ENCODE peak calls at places on chromosomes 6 and 20, in eight cellular contexts. W is ELR; B is activated naive CD8-positive, alpha-beta T cell treated with anti-CD3 and anti-CD28 coated beads, Interleukin-2, amount 50 U/mL, for 24 hours; U is effector memory CD8-positive, alpha-beta T cell; G is EL; F is fibroblast of mammary gland; R is AG09319; D is SJSA1. O is an unnamed sample.

GRCh38 chr20:44642203-44643153 is 9.0 kb downstream of the ADA start:
- DNase-seq in R (peak), B (peak), D (peak), U (peak), W (peak), F (peak), G (peak), O (peak)

GRCh38 chr6:111737065-111737521 is 131.4 kb upstream of the TRAF3IP2 start:
- DNase-seq in D (peak), F (peak), U (no peak), B (no peak), R (no peak), W (peak), G (peak), O (no peak)

GRCh38 chr20:60255426-60255825 is 297.2 kb downstream of the CDH26 start:
- DNase-seq in U (no peak), R (no peak), F (no peak), D (no peak), G (no peak), W (peak), B (no peak), O (no peak)

GRCh38 chr6:21931641-21932335 is 338.2 kb downstream of the SOX4 start:
- DNase-seq in B (no peak), G (peak), F (peak), W (no peak), R (no peak), U (no peak), D (no peak), O (no peak)

GRCh38 chr20:24149881-24150307 is 161.3 kb upstream of the GGTLC1 start:
- DNase-seq in F (no peak), G (no peak), U (no peak), W (peak), B (no peak), R (no peak), D (no peak), O (no peak)

GRCh38 chr20:63941282-63942060 is 14.7 kb downstream of the UCKL1 start:
- DNase-seq in R (no peak), D (no peak), F (peak), B (peak), U (peak), W (no peak), G (no peak), O (peak)

GRCh38 chr6:100176321-100176950 is 182.4 kb upstream of the MCHR2 start:
- DNase-seq in U (no peak), B (no peak), W (peak), D (no peak), F (peak), R (peak), G (peak), O (no peak)

GRCh38 chr20:23187759-23188158 is 101.6 kb upstream of the CD93 start:
- DNase-seq in R (no peak), W (no peak), G (no peak), D (no peak), U (no peak), F (no peak), B (no peak), O (no peak)

GRCh38 chr20:11153819-11154218 is 480.0 kb upstream of the JAG1 start:
- DNase-seq in F (no peak), D (peak), W (no peak), G (peak), U (no peak), R (no peak), B (no peak), O (no peak)

GRCh38 chr20:56574531-56575142 is 41.6 kb downstream of the FAM209B start:
- DNase-seq in U (no peak), B (no peak), R (no peak), F (peak), D (no peak), W (peak), G (peak), O (no peak)

GRCh38 chr6:16028966-16029365 is 99.9 kb upstream of the MYLIP start:
- DNase-seq in B (no peak), D (no peak), R (no peak), W (no peak), G (no peak), F (no peak), U (no peak), O (no peak)

GRCh38 chr6:148247386-148248063 is 95.1 kb upstream of the SASH1 start:
- DNase-seq in B (no peak), G (no peak), U (no peak), R (no peak), F (no peak), W (no peak), D (no peak), O (no peak)

GRCh38 chr6:45505470-45505869 is 127.7 kb upstream of the SUPT3H start:
- DNase-seq in U (no peak), G (no peak), D (no peak), F (no peak), B (no peak), W (no peak), R (no peak), O (no peak)

GRCh38 chr6:46129634-46130505 is at the start of gene ENPP4:
- DNase-seq in D (peak), F (peak), W (peak), U (peak), R (peak), B (peak), G (peak), O (peak)

GRCh38 chr6:103236923-103237322 is 1622.8 kb downstream of the HACE1 start:
- DNase-seq in G (no peak), U (no peak), B (no peak), W (no peak), F (no peak), R (no peak), D (no peak), O (no peak)